ENCODE peak calls at places on chromosomes 16 and 17, in nine cellular contexts. One of them, this sample, is unnamed.

GRCh38 chr17:78117027-78117981 is 11.3 kb downstream of the TMC6 start:
- DNase-seq in kidney glomerular epithelial cell: no peak
- DNase-seq in foreskin keratinocyte: no peak
- DNase-seq in ACHN: peak
- DNase-seq in AG04450: no peak
- DNase-seq in RPMI7951: no peak
- DNase-seq in activated naive CD4-positive, alpha-beta T cell: no peak
- DNase-seq in GM23248: no peak
- DNase-seq in AG10803: no peak
- DNase-seq in this sample: peak

GRCh38 chr17:68011199-68011665 is 15.0 kb upstream of the C17orf58 start:
- DNase-seq in kidney glomerular epithelial cell: no peak
- DNase-seq in foreskin keratinocyte: no peak
- DNase-seq in ACHN: peak
- DNase-seq in AG04450: no peak
- DNase-seq in RPMI7951: peak
- DNase-seq in activated naive CD4-positive, alpha-beta T cell: peak
- DNase-seq in GM23248: peak
- DNase-seq in AG10803: no peak
- DNase-seq in this sample: peak

GRCh38 chr17:9174779-9175574 is 153.7 kb downstream of the NTN1 start:
- DNase-seq in kidney glomerular epithelial cell: no peak
- DNase-seq in foreskin keratinocyte: no peak
- DNase-seq in ACHN: no peak
- DNase-seq in AG04450: no peak
- DNase-seq in RPMI7951: no peak
- DNase-seq in activated naive CD4-positive, alpha-beta T cell: no peak
- DNase-seq in GM23248: no peak
- DNase-seq in AG10803: no peak
- DNase-seq in this sample: no peak

GRCh38 chr16:67429053-67429798 is 1.7 kb upstream of the HSD11B2 start:
- DNase-seq in kidney glomerular epithelial cell: no peak
- DNase-seq in foreskin keratinocyte: no peak
- DNase-seq in ACHN: no peak
- DNase-seq in AG04450: no peak
- DNase-seq in RPMI7951: no peak
- DNase-seq in activated naive CD4-positive, alpha-beta T cell: no peak
- DNase-seq in GM23248: no peak
- DNase-seq in AG10803: no peak
- DNase-seq in this sample: no peak

GRCh38 chr17:77466140-77466539 is 325.4 kb downstream of the SEC14L1 start:
- DNase-seq in kidney glomerular epithelial cell: no peak
- DNase-seq in foreskin keratinocyte: no peak
- DNase-seq in ACHN: no peak
- DNase-seq in AG04450: no peak
- DNase-seq in RPMI7951: no peak
- DNase-seq in activated naive CD4-positive, alpha-beta T cell: no peak
- DNase-seq in GM23248: no peak
- DNase-seq in AG10803: no peak
- DNase-seq in this sample: no peak

GRCh38 chr17:58271532-58271931 is 9.2 kb downstream of the MPO start:
- DNase-seq in kidney glomerular epithelial cell: no peak
- DNase-seq in foreskin keratinocyte: no peak
- DNase-seq in ACHN: no peak
- DNase-seq in AG04450: no peak
- DNase-seq in RPMI7951: no peak
- DNase-seq in activated naive CD4-positive, alpha-beta T cell: no peak
- DNase-seq in GM23248: no peak
- DNase-seq in AG10803: no peak
- DNase-seq in this sample: no peak

GRCh38 chr17:50023520-50023919 is 28.5 kb upstream of the DLX3 start:
- DNase-seq in kidney glomerular epithelial cell: no peak
- DNase-seq in foreskin keratinocyte: no peak
- DNase-seq in ACHN: no peak
- DNase-seq in AG04450: no peak
- DNase-seq in RPMI7951: no peak
- DNase-seq in activated naive CD4-positive, alpha-beta T cell: no peak
- DNase-seq in GM23248: no peak
- DNase-seq in AG10803: no peak
- DNase-seq in this sample: no peak

GRCh38 chr17:79905832-79906231 is 66.6 kb upstream of the CBX4 start:
- DNase-seq in kidney glomerular epithelial cell: no peak
- DNase-seq in foreskin keratinocyte: no peak
- DNase-seq in ACHN: peak
- DNase-seq in AG04450: no peak
- DNase-seq in RPMI7951: peak
- DNase-seq in activated naive CD4-positive, alpha-beta T cell: no peak
- DNase-seq in GM23248: peak
- DNase-seq in AG10803: no peak
- DNase-seq in this sample: peak

GRCh38 chr16:4212934-4213296 is 29.0 kb downstream of the SRL start:
- DNase-seq in kidney glomerular epithelial cell: peak
- DNase-seq in foreskin keratinocyte: no peak
- DNase-seq in ACHN: peak
- DNase-seq in AG04450: no peak
- DNase-seq in RPMI7951: peak
- DNase-seq in activated naive CD4-positive, alpha-beta T cell: no peak
- DNase-seq in GM23248: peak
- DNase-seq in AG10803: peak
- DNase-seq in this sample: peak

GRCh38 chr17:21445091-21445650 is 69.0 kb downstream of the KCNJ12 start:
- DNase-seq in kidney glomerular epithelial cell: no peak
- DNase-seq in foreskin keratinocyte: no peak
- DNase-seq in ACHN: no peak
- DNase-seq in AG04450: no peak
- DNase-seq in RPMI7951: no peak
- DNase-seq in activated naive CD4-positive, alpha-beta T cell: no peak
- DNase-seq in GM23248: no peak
- DNase-seq in AG10803: no peak
- DNase-seq in this sample: no peak

GRCh38 chr17:71902931-71903506 is 217.8 kb upstream of the SOX9 start:
- DNase-seq in kidney glomerular epithelial cell: no peak
- DNase-seq in foreskin keratinocyte: no peak
- DNase-seq in ACHN: no peak
- DNase-seq in AG04450: no peak
- DNase-seq in RPMI7951: peak
- DNase-seq in activated naive CD4-positive, alpha-beta T cell: no peak
- DNase-seq in GM23248: peak
- DNase-seq in AG10803: peak
- DNase-seq in this sample: no peak

GRCh38 chr17:69525920-69526841 is 111.7 kb downstream of the MAP2K6 start:
- DNase-seq in kidney glomerular epithelial cell: peak
- DNase-seq in foreskin keratinocyte: peak
- DNase-seq in ACHN: peak
- DNase-seq in AG04450: peak
- DNase-seq in RPMI7951: peak
- DNase-seq in activated naive CD4-positive, alpha-beta T cell: no peak
- DNase-seq in GM23248: peak
- DNase-seq in AG10803: peak
- DNase-seq in this sample: peak

GRCh38 chr17:4386406-4386805 is 19.9 kb upstream of the UBE2G1 start:
- DNase-seq in kidney glomerular epithelial cell: no peak
- DNase-seq in foreskin keratinocyte: no peak
- DNase-seq in ACHN: no peak
- DNase-seq in AG04450: no peak
- DNase-seq in RPMI7951: no peak
- DNase-seq in activated naive CD4-positive, alpha-beta T cell: no peak
- DNase-seq in GM23248: peak
- DNase-seq in AG10803: no peak
- DNase-seq in this sample: no peak

GRCh38 chr16:5678371-5678770 is 580.8 kb upstream of the EEF2KMT start:
- DNase-seq in kidney glomerular epithelial cell: peak
- DNase-seq in foreskin keratinocyte: no peak
- DNase-seq in ACHN: peak
- DNase-seq in AG04450: no peak
- DNase-seq in RPMI7951: no peak
- DNase-seq in activated naive CD4-positive, alpha-beta T cell: no peak
- DNase-seq in GM23248: no peak
- DNase-seq in AG10803: no peak
- DNase-seq in this sample: no peak

GRCh38 chr17:57327176-57327970 is 71.0 kb downstream of the MSI2 start:
- DNase-seq in kidney glomerular epithelial cell: no peak
- DNase-seq in foreskin keratinocyte: no peak
- DNase-seq in ACHN: no peak
- DNase-seq in AG04450: no peak
- DNase-seq in RPMI7951: no peak
- DNase-seq in activated naive CD4-positive, alpha-beta T cell: no peak
- DNase-seq in GM23248: no peak
- DNase-seq in AG10803: no peak
- DNase-seq in this sample: no peak

GRCh38 chr17:36687736-36688135 is 86.4 kb downstream of the MRM1 start:
- DNase-seq in kidney glomerular epithelial cell: no peak
- DNase-seq in foreskin keratinocyte: no peak
- DNase-seq in ACHN: no peak
- DNase-seq in AG04450: no peak
- DNase-seq in RPMI7951: no peak
- DNase-seq in activated naive CD4-positive, alpha-beta T cell: no peak
- DNase-seq in GM23248: no peak
- DNase-seq in AG10803: no peak
- DNase-seq in this sample: no peak

GRCh38 chr16:9419161-9419560 is 327.7 kb downstream of the HAPSTR1 start:
- DNase-seq in kidney glomerular epithelial cell: no peak
- DNase-seq in foreskin keratinocyte: no peak
- DNase-seq in ACHN: no peak
- DNase-seq in AG04450: no peak
- DNase-seq in RPMI7951: no peak
- DNase-seq in activated naive CD4-positive, alpha-beta T cell: no peak
- DNase-seq in GM23248: no peak
- DNase-seq in AG10803: no peak
- DNase-seq in this sample: no peak

GRCh38 chr16:51756447-51757123 is 605.5 kb upstream of the SALL1 start:
- DNase-seq in kidney glomerular epithelial cell: no peak
- DNase-seq in foreskin keratinocyte: no peak
- DNase-seq in ACHN: no peak
- DNase-seq in AG04450: no peak
- DNase-seq in RPMI7951: peak
- DNase-seq in activated naive CD4-positive, alpha-beta T cell: no peak
- DNase-seq in GM23248: no peak
- DNase-seq in AG10803: no peak
- DNase-seq in this sample: no peak

GRCh38 chr16:29806096-29806579 is at the start of gene MAZ:
- DNase-seq in kidney glomerular epithelial cell: no peak
- DNase-seq in foreskin keratinocyte: no peak
- DNase-seq in ACHN: no peak
- DNase-seq in AG04450: peak
- DNase-seq in RPMI7951: no peak
- DNase-seq in activated naive CD4-positive, alpha-beta T cell: peak
- DNase-seq in GM23248: no peak
- DNase-seq in AG10803: no peak
- DNase-seq in this sample: no peak

GRCh38 chr17:9768381-9768934 is 22.9 kb downstream of the DHRS7C start:
- DNase-seq in kidney glomerular epithelial cell: peak
- DNase-seq in foreskin keratinocyte: no peak
- DNase-seq in ACHN: peak
- DNase-seq in AG04450: no peak
- DNase-seq in RPMI7951: peak
- DNase-seq in activated naive CD4-positive, alpha-beta T cell: no peak
- DNase-seq in GM23248: peak
- DNase-seq in AG10803: peak
- DNase-seq in this sample: peak

GRCh38 chr17:10119203-10120112 is 78.9 kb downstream of the GAS7 start:
- DNase-seq in kidney glomerular epithelial cell: no peak
- DNase-seq in foreskin keratinocyte: peak
- DNase-seq in ACHN: no peak
- DNase-seq in AG04450: no peak
- DNase-seq in RPMI7951: peak
- DNase-seq in activated naive CD4-positive, alpha-beta T cell: no peak
- DNase-seq in GM23248: peak
- DNase-seq in AG10803: peak
- DNase-seq in this sample: peak

GRCh38 chr16:89489731-89490385 is 503 bp downstream of the ANKRD11 start:
- DNase-seq in kidney glomerular epithelial cell: no peak
- DNase-seq in foreskin keratinocyte: no peak
- DNase-seq in ACHN: no peak
- DNase-seq in AG04450: no peak
- DNase-seq in RPMI7951: no peak
- DNase-seq in activated naive CD4-positive, alpha-beta T cell: no peak
- DNase-seq in GM23248: no peak
- DNase-seq in AG10803: no peak
- DNase-seq in this sample: no peak

GRCh38 chr16:1057252-1057932 is 15.2 kb upstream of the SSTR5 start:
- DNase-seq in kidney glomerular epithelial cell: no peak
- DNase-seq in foreskin keratinocyte: no peak
- DNase-seq in ACHN: peak
- DNase-seq in AG04450: no peak
- DNase-seq in RPMI7951: no peak
- DNase-seq in activated naive CD4-positive, alpha-beta T cell: peak
- DNase-seq in GM23248: peak
- DNase-seq in AG10803: no peak
- DNase-seq in this sample: no peak

GRCh38 chr17:50513501-50513900 is 5.3 kb downstream of the MYCBPAP start:
- DNase-seq in kidney glomerular epithelial cell: no peak
- DNase-seq in foreskin keratinocyte: no peak
- DNase-seq in ACHN: no peak
- DNase-seq in AG04450: no peak
- DNase-seq in RPMI7951: no peak
- DNase-seq in activated naive CD4-positive, alpha-beta T cell: no peak
- DNase-seq in GM23248: no peak
- DNase-seq in AG10803: no peak
- DNase-seq in this sample: no peak

GRCh38 chr17:82020874-82021727 is 1.6 kb downstream of the CENPX start:
- DNase-seq in kidney glomerular epithelial cell: peak
- DNase-seq in foreskin keratinocyte: no peak
- DNase-seq in ACHN: peak
- DNase-seq in AG04450: peak
- DNase-seq in RPMI7951: peak
- DNase-seq in activated naive CD4-positive, alpha-beta T cell: no peak
- DNase-seq in GM23248: peak
- DNase-seq in AG10803: peak
- DNase-seq in this sample: peak

GRCh38 chr16:81912395-81912794 is 98.9 kb downstream of the SDR42E1 start:
- DNase-seq in kidney glomerular epithelial cell: no peak
- DNase-seq in foreskin keratinocyte: no peak
- DNase-seq in ACHN: no peak
- DNase-seq in AG04450: no peak
- DNase-seq in RPMI7951: no peak
- DNase-seq in activated naive CD4-positive, alpha-beta T cell: no peak
- DNase-seq in GM23248: no peak
- DNase-seq in AG10803: no peak
- DNase-seq in this sample: no peak

GRCh38 chr16:52318259-52319008 is 228.5 kb downstream of the TOX3 start:
- DNase-seq in kidney glomerular epithelial cell: no peak
- DNase-seq in foreskin keratinocyte: no peak
- DNase-seq in ACHN: no peak
- DNase-seq in AG04450: no peak
- DNase-seq in RPMI7951: no peak
- DNase-seq in activated naive CD4-positive, alpha-beta T cell: no peak
- DNase-seq in GM23248: no peak
- DNase-seq in AG10803: no peak
- DNase-seq in this sample: peak

GRCh38 chr16:14529010-14529669 is 100.9 kb downstream of the PARN start:
- DNase-seq in kidney glomerular epithelial cell: peak
- DNase-seq in foreskin keratinocyte: no peak
- DNase-seq in ACHN: peak
- DNase-seq in AG04450: peak
- DNase-seq in RPMI7951: peak
- DNase-seq in activated naive CD4-positive, alpha-beta T cell: peak
- DNase-seq in GM23248: peak
- DNase-seq in AG10803: peak
- DNase-seq in this sample: peak